ENCODE peak calls at places on chromosomes 12 and 14, in four cellular contexts. One of them, this sample, is unnamed.

GRCh38 chr14:49865431-49865859 is 12.9 kb upstream of the NEMF start:
- DNase-seq in GM12878: no peak
- DNase-seq in HepG2: peak
- DNase-seq in K562: peak
- DNase-seq in this sample: no peak

GRCh38 chr12:31715283-31715825 is 13.5 kb downstream of the AMN1 start:
- DNase-seq in GM12878: peak
- DNase-seq in HepG2: peak
- DNase-seq in K562: peak
- DNase-seq in this sample: no peak

GRCh38 chr12:10718279-10718821 is 4.8 kb downstream of the YBX3 start:
- DNase-seq in GM12878: no peak
- DNase-seq in HepG2: no peak
- DNase-seq in K562: no peak
- DNase-seq in this sample: peak

GRCh38 chr12:108063192-108063591 is 65.9 kb upstream of the WSCD2 start:
- DNase-seq in GM12878: no peak
- DNase-seq in HepG2: peak
- DNase-seq in K562: peak
- DNase-seq in this sample: peak

GRCh38 chr14:34539407-34540180 is at the start of gene EAPP:
- DNase-seq in GM12878: peak
- DNase-seq in HepG2: peak
- DNase-seq in K562: peak
- DNase-seq in this sample: peak

GRCh38 chr12:75587340-75588106 is 76.1 kb upstream of the KRR1 start:
- DNase-seq in GM12878: no peak
- DNase-seq in HepG2: no peak
- DNase-seq in K562: no peak
- DNase-seq in this sample: no peak

GRCh38 chr12:44654641-44655625 is 221.2 kb downstream of the NELL2 start:
- DNase-seq in GM12878: no peak
- DNase-seq in HepG2: no peak
- DNase-seq in K562: no peak
- DNase-seq in this sample: no peak

GRCh38 chr12:131733874-131734273 is 23.0 kb downstream of the SFSWAP start:
- DNase-seq in GM12878: no peak
- DNase-seq in HepG2: no peak
- DNase-seq in K562: no peak
- DNase-seq in this sample: no peak

GRCh38 chr12:52389313-52390207 is 4.1 kb upstream of the KRT84 start:
- DNase-seq in GM12878: no peak
- DNase-seq in HepG2: no peak
- DNase-seq in K562: no peak
- DNase-seq in this sample: no peak

GRCh38 chr12:107622005-107622404 is 63.6 kb upstream of the PWP1 start:
- DNase-seq in GM12878: no peak
- DNase-seq in HepG2: peak
- DNase-seq in K562: peak
- DNase-seq in this sample: peak

GRCh38 chr12:12913626-12914388 is 22.4 kb downstream of the GPRC5A start:
- DNase-seq in GM12878: no peak
- DNase-seq in HepG2: no peak
- DNase-seq in K562: no peak
- DNase-seq in this sample: no peak

GRCh38 chr12:71642264-71642663 is 21.4 kb downstream of the ZFC3H1 start:
- DNase-seq in GM12878: no peak
- DNase-seq in HepG2: no peak
- DNase-seq in K562: no peak
- DNase-seq in this sample: no peak

GRCh38 chr12:97752129-97752528 is 289.5 kb downstream of the RMST start:
- DNase-seq in GM12878: no peak
- DNase-seq in HepG2: no peak
- DNase-seq in K562: no peak
- DNase-seq in this sample: no peak

GRCh38 chr12:70040141-70040540 is 203.1 kb upstream of the CNOT2 start:
- DNase-seq in GM12878: no peak
- DNase-seq in HepG2: no peak
- DNase-seq in K562: no peak
- DNase-seq in this sample: no peak

GRCh38 chr12:113720629-113721028 is 245.5 kb downstream of the RBM19 start:
- DNase-seq in GM12878: no peak
- DNase-seq in HepG2: peak
- DNase-seq in K562: no peak
- DNase-seq in this sample: no peak

GRCh38 chr12:49059385-49060232 is 985 bp downstream of the KMT2D start:
- DNase-seq in GM12878: no peak
- DNase-seq in HepG2: no peak
- DNase-seq in K562: peak
- DNase-seq in this sample: peak

GRCh38 chr14:31307618-31308017 is 100.0 kb upstream of the HECTD1 start:
- DNase-seq in GM12878: no peak
- DNase-seq in HepG2: no peak
- DNase-seq in K562: no peak
- DNase-seq in this sample: no peak

GRCh38 chr12:30753233-30753632 is 1.5 kb downstream of the CAPRIN2 start:
- DNase-seq in GM12878: no peak
- DNase-seq in HepG2: peak
- DNase-seq in K562: peak
- DNase-seq in this sample: peak

GRCh38 chr12:94266796-94267529 is 118.6 kb downstream of the PLXNC1 start:
- DNase-seq in GM12878: no peak
- DNase-seq in HepG2: no peak
- DNase-seq in K562: no peak
- DNase-seq in this sample: no peak

GRCh38 chr12:120766569-120766965 is 40.9 kb downstream of the ACADS start:
- DNase-seq in GM12878: no peak
- DNase-seq in HepG2: no peak
- DNase-seq in K562: no peak
- DNase-seq in this sample: no peak

GRCh38 chr12:54394281-54394719 is 9.8 kb upstream of the ZNF385A start:
- DNase-seq in GM12878: no peak
- DNase-seq in HepG2: peak
- DNase-seq in K562: peak
- DNase-seq in this sample: peak

GRCh38 chr14:89227490-89227834 is 189.6 kb downstream of the FOXN3 start:
- DNase-seq in GM12878: no peak
- DNase-seq in HepG2: no peak
- DNase-seq in K562: no peak
- DNase-seq in this sample: no peak

GRCh38 chr14:56173360-56173922 is 55.2 kb downstream of the PELI2 start:
- DNase-seq in GM12878: no peak
- DNase-seq in HepG2: no peak
- DNase-seq in K562: no peak
- DNase-seq in this sample: no peak

GRCh38 chr12:14961466-14962155 is at the start of gene ARHGDIB:
- DNase-seq in GM12878: peak
- DNase-seq in HepG2: no peak
- DNase-seq in K562: peak
- DNase-seq in this sample: no peak
- TF ChIP-seq FOXM1 in GM12878: no peak
- TF ChIP-seq FOXM1 in HepG2: no peak
- TF ChIP-seq FOXM1 in K562: no peak
- TF ChIP-seq FOXM1 in this sample: no peak

DNA sequence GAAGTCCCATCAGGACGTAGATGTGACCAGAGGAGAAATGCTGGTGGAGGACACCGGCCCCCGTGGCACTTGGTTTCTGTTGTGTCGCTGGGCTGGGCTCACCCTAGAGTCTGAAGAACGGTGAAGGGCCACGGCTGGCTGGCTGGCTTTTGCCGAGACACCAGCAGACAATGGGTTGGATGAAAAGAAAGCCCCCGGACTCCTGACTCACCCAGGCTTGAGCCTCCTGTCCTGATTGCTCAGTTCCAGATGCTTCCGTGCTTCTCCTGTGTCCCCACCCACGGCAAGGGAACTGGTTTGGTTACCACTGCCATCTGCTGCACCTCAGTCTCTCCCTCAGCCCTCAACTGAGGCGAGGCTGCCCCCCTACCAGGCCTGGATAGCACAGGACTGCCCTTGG is 10.4 kb upstream of the ENDOU start:
- DNase-seq in GM12878: no peak
- DNase-seq in HepG2: no peak
- DNase-seq in K562: no peak
- DNase-seq in this sample: no peak
- TF ChIP-seq SP1 in GM12878: no peak
- TF ChIP-seq SP1 in HepG2: no peak
- TF ChIP-seq SP1 in K562: no peak
- TF ChIP-seq SP1 in this sample: no peak

GRCh38 chr12:65948320-65949008 is 124.2 kb downstream of the HMGA2 start:
- DNase-seq in GM12878: no peak
- DNase-seq in HepG2: no peak
- DNase-seq in K562: no peak
- DNase-seq in this sample: no peak
- TF ChIP-seq BHLHE40 in GM12878: no peak
- TF ChIP-seq BHLHE40 in HepG2: no peak
- TF ChIP-seq BHLHE40 in K562: no peak
- TF ChIP-seq BHLHE40 in this sample: no peak

GRCh38 chr14:24064091-24064795 is 7.1 kb upstream of the CPNE6 start:
- DNase-seq in GM12878: no peak
- DNase-seq in HepG2: no peak
- DNase-seq in K562: no peak
- DNase-seq in this sample: no peak
- TF ChIP-seq FOXM1 in GM12878: no peak
- TF ChIP-seq FOXM1 in HepG2: no peak
- TF ChIP-seq FOXM1 in K562: no peak
- TF ChIP-seq FOXM1 in this sample: no peak

GRCh38 chr12:4214912-4215861 is 58.4 kb upstream of the CCND2 start:
- DNase-seq in GM12878: peak
- DNase-seq in HepG2: no peak
- DNase-seq in K562: peak
- DNase-seq in this sample: no peak
- TF ChIP-seq SP1 in GM12878: no peak
- TF ChIP-seq SP1 in HepG2: no peak
- TF ChIP-seq SP1 in K562: no peak
- TF ChIP-seq SP1 in this sample: no peak

DNA sequence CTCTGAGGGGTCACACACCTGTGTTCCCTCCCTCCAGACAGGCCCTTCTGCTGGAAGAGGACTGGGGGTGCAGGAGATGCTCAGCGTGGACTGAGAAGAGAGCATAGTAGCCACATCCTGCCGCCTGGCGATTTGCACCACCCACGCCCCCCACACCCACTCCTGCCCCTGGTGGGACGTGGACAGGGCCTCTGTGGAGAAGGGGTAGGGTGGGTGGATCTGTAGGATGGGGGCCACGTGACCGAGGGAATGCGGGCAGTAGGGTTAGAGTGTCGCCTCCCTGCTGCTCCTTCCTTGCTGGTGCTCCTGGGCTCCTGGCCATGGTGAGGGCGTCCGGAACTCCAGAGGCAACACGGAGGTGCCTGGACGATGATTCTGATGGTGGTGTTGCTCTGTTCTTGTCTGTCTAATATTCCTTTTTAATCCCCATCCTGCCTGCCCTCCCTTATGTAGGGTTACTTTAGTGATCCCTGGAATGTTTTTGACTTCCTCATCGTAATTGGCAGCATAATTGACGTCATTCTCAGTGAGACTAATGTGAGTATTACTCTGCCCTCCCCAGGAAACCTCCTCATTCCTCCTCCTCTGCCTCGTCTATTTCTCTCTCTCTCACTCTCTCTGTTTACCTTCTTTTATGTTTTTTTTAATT is 161.5 kb upstream of the FKBP4 start:
- DNase-seq in GM12878: no peak
- DNase-seq in HepG2: no peak
- DNase-seq in K562: no peak
- DNase-seq in this sample: no peak
- TF ChIP-seq BHLHE40 in GM12878: no peak
- TF ChIP-seq BHLHE40 in HepG2: no peak
- TF ChIP-seq BHLHE40 in K562: no peak
- TF ChIP-seq BHLHE40 in this sample: no peak

This sample was measured in HEK293T.